ENCODE peak calls at places on chromosomes 16 and 17, in five cellular contexts. One of them, this sample, is unnamed.

GRCh38 chr17:66351053-66351452 is 48.6 kb downstream of the PRKCA start:
- DNase-seq in activated T-cell treated with anti-CD3 and anti-CD28 coated beads for 1 hour: no peak
- DNase-seq in Kasumi-1: no peak
- DNase-seq in nucleus accumbens: no peak
- DNase-seq in Calu3: peak; percentile 80
- DNase-seq in this sample: peak; percentile 77

GRCh38 chr17:77735341-77736206 is 222.9 kb upstream of the TNRC6C start:
- DNase-seq in nucleus accumbens: no peak
- DNase-seq in activated T-cell treated with anti-CD3 and anti-CD28 coated beads for 1 hour: no peak
- DNase-seq in Calu3: no peak
- DNase-seq in Kasumi-1: no peak
- DNase-seq in this sample: no peak

GRCh38 chr17:79429864-79430494 is 180.9 kb downstream of the RBFOX3 start:
- DNase-seq in nucleus accumbens: no peak
- DNase-seq in Calu3: no peak
- DNase-seq in activated T-cell treated with anti-CD3 and anti-CD28 coated beads for 1 hour: no peak
- DNase-seq in Kasumi-1: no peak
- DNase-seq in this sample: no peak

GRCh38 chr17:8628609-8629169 is 1.8 kb downstream of the MYH10 start:
- DNase-seq in Calu3: no peak
- DNase-seq in Kasumi-1: no peak
- DNase-seq in nucleus accumbens: no peak
- DNase-seq in activated T-cell treated with anti-CD3 and anti-CD28 coated beads for 1 hour: no peak
- DNase-seq in this sample: no peak

GRCh38 chr17:62869885-62870580 is 61.9 kb upstream of the MARCHF10 start:
- DNase-seq in nucleus accumbens: no peak
- DNase-seq in Kasumi-1: no peak
- DNase-seq in Calu3: no peak
- DNase-seq in activated T-cell treated with anti-CD3 and anti-CD28 coated beads for 1 hour: no peak
- DNase-seq in this sample: peak; percentile 28

GRCh38 chr16:8370374-8371015 is 219.8 kb downstream of the TMEM114 start:
- DNase-seq in activated T-cell treated with anti-CD3 and anti-CD28 coated beads for 1 hour: no peak
- DNase-seq in Calu3: peak; percentile 67
- DNase-seq in nucleus accumbens: no peak
- DNase-seq in Kasumi-1: no peak
- DNase-seq in this sample: peak; percentile 34

GRCh38 chr16:84369938-84370627 is 1.7 kb downstream of the ATP2C2 start:
- DNase-seq in activated T-cell treated with anti-CD3 and anti-CD28 coated beads for 1 hour: no peak
- DNase-seq in Kasumi-1: no peak
- DNase-seq in nucleus accumbens: no peak
- DNase-seq in Calu3: peak; percentile 76
- DNase-seq in this sample: peak; percentile 86

GRCh38 chr16:84194470-84195200 is 3.7 kb downstream of the ADAD2 start:
- DNase-seq in activated T-cell treated with anti-CD3 and anti-CD28 coated beads for 1 hour: no peak
- DNase-seq in Calu3: no peak
- DNase-seq in nucleus accumbens: no peak
- DNase-seq in Kasumi-1: no peak
- DNase-seq in this sample: no peak

GRCh38 chr16:22213801-22214200 is 7.7 kb downstream of the EEF2K start:
- DNase-seq in Calu3: no peak
- DNase-seq in Kasumi-1: no peak
- DNase-seq in nucleus accumbens: no peak
- DNase-seq in activated T-cell treated with anti-CD3 and anti-CD28 coated beads for 1 hour: no peak
- DNase-seq in this sample: no peak

GRCh38 chr17:28476076-28476475 is 2.6 kb downstream of the SLC13A2 start:
- DNase-seq in Calu3: no peak
- DNase-seq in Kasumi-1: no peak
- DNase-seq in activated T-cell treated with anti-CD3 and anti-CD28 coated beads for 1 hour: no peak
- DNase-seq in nucleus accumbens: no peak
- DNase-seq in this sample: no peak

GRCh38 chr17:28416703-28417311 is 10.8 kb upstream of the SLC46A1 start:
- DNase-seq in Calu3: peak; percentile 60
- DNase-seq in activated T-cell treated with anti-CD3 and anti-CD28 coated beads for 1 hour: peak; percentile 36
- DNase-seq in Kasumi-1: peak; percentile 90
- DNase-seq in nucleus accumbens: no peak
- DNase-seq in this sample: peak; percentile 59

GRCh38 chr16:54627616-54628015 is 303.0 kb upstream of the IRX5 start:
- DNase-seq in activated T-cell treated with anti-CD3 and anti-CD28 coated beads for 1 hour: no peak
- DNase-seq in Calu3: no peak
- DNase-seq in nucleus accumbens: no peak
- DNase-seq in Kasumi-1: no peak
- DNase-seq in this sample: no peak

GRCh38 chr17:47678196-47678595 is 15.8 kb upstream of the TBKBP1 start:
- DNase-seq in nucleus accumbens: no peak
- DNase-seq in activated T-cell treated with anti-CD3 and anti-CD28 coated beads for 1 hour: no peak
- DNase-seq in Kasumi-1: no peak
- DNase-seq in Calu3: no peak
- DNase-seq in this sample: no peak

GRCh38 chr16:85607796-85608514 is 5.2 kb upstream of the GSE1 start:
- DNase-seq in nucleus accumbens: no peak
- DNase-seq in Kasumi-1: no peak
- DNase-seq in Calu3: no peak
- DNase-seq in activated T-cell treated with anti-CD3 and anti-CD28 coated beads for 1 hour: no peak
- DNase-seq in this sample: no peak

GRCh38 chr17:17911003-17911613 is 61.1 kb downstream of the TOM1L2 start:
- DNase-seq in nucleus accumbens: no peak
- DNase-seq in Calu3: no peak
- DNase-seq in activated T-cell treated with anti-CD3 and anti-CD28 coated beads for 1 hour: no peak
- DNase-seq in Kasumi-1: no peak
- DNase-seq in this sample: no peak

GRCh38 chr16:4922721-4923342 is 14.1 kb downstream of the PPL start:
- DNase-seq in nucleus accumbens: no peak
- DNase-seq in Calu3: no peak
- DNase-seq in activated T-cell treated with anti-CD3 and anti-CD28 coated beads for 1 hour: no peak
- DNase-seq in Kasumi-1: no peak
- DNase-seq in this sample: no peak

GRCh38 chr16:57485916-57486857 is at the start of gene DOK4:
- DNase-seq in nucleus accumbens: no peak
- DNase-seq in Kasumi-1: peak; percentile 52
- DNase-seq in activated T-cell treated with anti-CD3 and anti-CD28 coated beads for 1 hour: peak; percentile 69
- DNase-seq in Calu3: peak; percentile 92
- DNase-seq in this sample: peak; percentile 74

GRCh38 chr17:76444518-76445311 is 8.2 kb downstream of the UBE2O start:
- DNase-seq in nucleus accumbens: no peak
- DNase-seq in Kasumi-1: no peak
- DNase-seq in activated T-cell treated with anti-CD3 and anti-CD28 coated beads for 1 hour: no peak
- DNase-seq in Calu3: no peak
- DNase-seq in this sample: no peak

GRCh38 chr17:71933306-71933705 is 187.5 kb upstream of the SOX9 start:
- DNase-seq in Kasumi-1: no peak
- DNase-seq in nucleus accumbens: no peak
- DNase-seq in Calu3: no peak
- DNase-seq in activated T-cell treated with anti-CD3 and anti-CD28 coated beads for 1 hour: no peak
- DNase-seq in this sample: no peak

GRCh38 chr17:50916026-50916707 is 50.0 kb upstream of the TOB1 start:
- DNase-seq in Kasumi-1: no peak
- DNase-seq in activated T-cell treated with anti-CD3 and anti-CD28 coated beads for 1 hour: no peak
- DNase-seq in Calu3: no peak
- DNase-seq in nucleus accumbens: no peak
- DNase-seq in this sample: peak; percentile 35

GRCh38 chr16:56102159-56102798 is 89.0 kb upstream of the GNAO1 start:
- DNase-seq in nucleus accumbens: peak; percentile 27
- DNase-seq in Kasumi-1: no peak
- DNase-seq in Calu3: no peak
- DNase-seq in activated T-cell treated with anti-CD3 and anti-CD28 coated beads for 1 hour: no peak
- DNase-seq in this sample: no peak

GRCh38 chr17:81118308-81119221 is 46.7 kb upstream of the PVALEF start:
- DNase-seq in Kasumi-1: no peak
- DNase-seq in activated T-cell treated with anti-CD3 and anti-CD28 coated beads for 1 hour: no peak
- DNase-seq in nucleus accumbens: no peak
- DNase-seq in Calu3: no peak
- DNase-seq in this sample: no peak

GRCh38 chr16:25690563-25691143 is 1.1 kb upstream of the HS3ST4 start:
- DNase-seq in Calu3: no peak
- DNase-seq in nucleus accumbens: no peak
- DNase-seq in activated T-cell treated with anti-CD3 and anti-CD28 coated beads for 1 hour: no peak
- DNase-seq in Kasumi-1: no peak
- DNase-seq in this sample: no peak

GRCh38 chr16:66537236-66537635 is 12.7 kb downstream of the TK2 start:
- DNase-seq in nucleus accumbens: no peak
- DNase-seq in Kasumi-1: no peak
- DNase-seq in activated T-cell treated with anti-CD3 and anti-CD28 coated beads for 1 hour: no peak
- DNase-seq in Calu3: no peak
- DNase-seq in this sample: no peak

GRCh38 chr16:3937066-3937875 is 56.8 kb upstream of the CREBBP start:
- DNase-seq in Calu3: no peak
- DNase-seq in nucleus accumbens: no peak
- DNase-seq in activated T-cell treated with anti-CD3 and anti-CD28 coated beads for 1 hour: no peak
- DNase-seq in Kasumi-1: no peak
- DNase-seq in this sample: no peak

GRCh38 chr17:69093995-69094394 is 33.3 kb upstream of the ABCA9 start:
- DNase-seq in activated T-cell treated with anti-CD3 and anti-CD28 coated beads for 1 hour: no peak
- DNase-seq in Kasumi-1: no peak
- DNase-seq in nucleus accumbens: no peak
- DNase-seq in Calu3: no peak
- DNase-seq in this sample: no peak

GRCh38 chr16:87436225-87437172 is 44.4 kb downstream of the MAP1LC3B start:
- DNase-seq in Calu3: no peak
- DNase-seq in activated T-cell treated with anti-CD3 and anti-CD28 coated beads for 1 hour: no peak
- DNase-seq in Kasumi-1: no peak
- DNase-seq in nucleus accumbens: no peak
- DNase-seq in this sample: no peak

GRCh38 chr16:23351360-23351759 is 49.3 kb downstream of the SCNN1B start:
- DNase-seq in Calu3: no peak
- DNase-seq in activated T-cell treated with anti-CD3 and anti-CD28 coated beads for 1 hour: no peak
- DNase-seq in nucleus accumbens: no peak
- DNase-seq in Kasumi-1: no peak
- DNase-seq in this sample: peak; percentile 63